ENCODE peak calls at places on chromosomes 4 and X, in six cellular contexts. X is mucosa of descending colon; B is stimulated activated CD4-positive, alpha-beta T cell treated with anti-CD3 and anti-CD28 coated beads, Interleukin-12 subunit alpha, Interleukin-12 subunit beta, amount 100 ng/mL, for 4 hours; Z is GF-D8; N is T-helper 1 cell; T is RCC 7860. A is an unnamed sample.

GRCh38 chr4:8688908-8689445 is 96.4 kb downstream of the CPZ start:
- DNase-seq in Z (no peak), T (no peak), X (no peak), N (no peak), B (no peak), A (no peak)

GRCh38 chr4:177699365-177700213 is 257.4 kb upstream of the AGA start:
- DNase-seq in N (no peak), X (no peak), B (no peak), T (peak; percentile 74), Z (no peak), A (no peak)

GRCh38 chrX:103475381-103475780 is 43.9 kb downstream of the RAB40A start:
- DNase-seq in B (no peak), N (no peak), X (no peak), T (no peak), Z (no peak), A (no peak)

GRCh38 chr4:110869114-110869513 is 246.2 kb upstream of the PITX2 start:
- DNase-seq in B (no peak), X (no peak), T (peak; percentile 38), N (no peak), Z (no peak), A (no peak)

GRCh38 chr4:145681518-145681917 is 1.6 kb downstream of the C4orf51 start:
- DNase-seq in Z (no peak), X (no peak), T (no peak), B (no peak), N (no peak), A (no peak)

GRCh38 chrX:72685810-72686465 is 28.2 kb downstream of the PHKA1 start:
- DNase-seq in X (peak; percentile 40), T (no peak), Z (no peak), B (no peak), N (no peak), A (no peak)

GRCh38 chr4:35883108-35883507 is 361.2 kb downstream of the ARAP2 start:
- DNase-seq in T (no peak), X (no peak), B (no peak), Z (no peak), N (no peak), A (no peak)

GRCh38 chr4:109729155-109729562 is 711 bp downstream of the PLA2G12A start:
- DNase-seq in N (no peak), X (no peak), Z (no peak), B (no peak), T (no peak), A (no peak)

GRCh38 chrX:10137516-10137915 is 19.3 kb upstream of the CLCN4 start:
- DNase-seq in X (no peak), T (no peak), Z (no peak), B (no peak), N (no peak), A (no peak)

GRCh38 chrX:114842181-114842580 is 175.2 kb downstream of the IL13RA2 start:
- DNase-seq in Z (no peak), B (no peak), T (no peak), N (no peak), X (no peak), A (no peak)

GRCh38 chr4:78069859-78070258 is 12.7 kb downstream of the FRAS1 start:
- DNase-seq in B (no peak), Z (no peak), T (no peak), X (no peak), N (no peak), A (no peak)

GRCh38 chr4:6478546-6479220 is 6.3 kb upstream of the PPP2R2C start:
- DNase-seq in X (no peak), B (no peak), Z (no peak), N (no peak), T (peak; percentile 61), A (no peak)

GRCh38 chr4:110550260-110550659 is 72.6 kb downstream of the PITX2 start:
- DNase-seq in N (no peak), B (no peak), Z (no peak), T (peak; percentile 11), X (no peak), A (no peak)

GRCh38 chrX:13487731-13488505 is 81.5 kb upstream of the EGFL6 start:
- DNase-seq in B (no peak), N (peak; percentile 23), Z (peak; percentile 8), X (peak; percentile 85), T (peak; percentile 71), A (peak; percentile 49)

GRCh38 chrX:12210196-12210815 is 72.0 kb downstream of the FRMPD4 start:
- DNase-seq in N (no peak), Z (no peak), X (peak; percentile 2), B (no peak), T (peak; percentile 35), A (no peak)

GRCh38 chr4:37767546-37767945 is 58.9 kb upstream of the PGM2 start:
- DNase-seq in Z (no peak), N (no peak), T (peak; percentile 16), X (peak; percentile 64), B (no peak), A (peak; percentile 77)

GRCh38 chr4:532588-533317 is 33.7 kb downstream of the PIGG start:
- DNase-seq in B (no peak), X (no peak), Z (no peak), N (no peak), T (no peak), A (no peak)

GRCh38 chr4:142314183-142314582 is 531.9 kb downstream of the INPP4B start:
- DNase-seq in X (peak; percentile 63), Z (no peak), B (no peak), N (no peak), T (no peak), A (no peak)

GRCh38 chr4:54320826-54321320 is 91.8 kb downstream of the PDGFRA start:
- DNase-seq in T (no peak), X (no peak), Z (no peak), B (no peak), N (no peak), A (no peak)

GRCh38 chr4:26020896-26021295 is 106.9 kb downstream of the SMIM20 start:
- DNase-seq in X (no peak), N (no peak), T (no peak), Z (no peak), B (no peak), A (no peak)

GRCh38 chr4:5721923-5722322 is 10.9 kb downstream of the EVC start:
- DNase-seq in N (no peak), X (no peak), Z (no peak), B (no peak), T (no peak), A (no peak)

GRCh38 chrX:14672611-14673172 is 143.4 kb downstream of the GLRA2 start:
- DNase-seq in Z (no peak), T (peak; percentile 15), X (no peak), B (no peak), N (no peak), A (no peak)

GRCh38 chrX:45009371-45010000 is 136.5 kb downstream of the KDM6A start:
- DNase-seq in X (no peak), N (no peak), T (peak; percentile 31), B (no peak), Z (no peak), A (no peak)